ENCODE peak calls at places on chromosomes 13 and 19, in ten cellular contexts. C is activated CD4-positive, alpha-beta T cell treated with anti-CD3 and anti-CD28 coated beads, Interleukin-2, amount 10 ng/mL, durations not matched to agents 7 days and 5 days; B is stimulated activated CD8-positive, alpha-beta memory T cell treated with anti-CD3 and anti-CD28 coated beads, Interleukin-4, amount 100 ng/mL, for 1 hour; Y is NCI-H1436 treated with DMSO at 0.1 percent for 48 hours; N is AG09319; K is activated naive CD4-positive, alpha-beta T cell treated with anti-CD3 and anti-CD28 coated beads, Interleukin-2, amount 50 U/mL, for 72 hours; I is stimulated activated CD4-positive, alpha-beta T cell treated with anti-CD3 and anti-CD28 coated beads, Interleukin-15, amount 100 ng/mL, for 1 hour; S is stromal cell of bone marrow; G is AML-193; L is NCI-H1092. R is an unnamed sample.

GRCh38 chr19:5534787-5535586 is 32.8 kb downstream of the TINCR start:
- DNase-seq in C (no peak), B (no peak), Y (no peak), N (no peak), K (no peak), I (no peak), S (no peak), G (no peak), L (no peak), R (peak)

GRCh38 chr19:3056454-3057016 is 5.8 kb downstream of the TLE5 start:
- DNase-seq in C (no peak), B (no peak), Y (no peak), N (no peak), K (no peak), I (no peak), S (no peak), G (no peak), L (no peak), R (peak)

GRCh38 chr19:33946535-33947323 is 150.1 kb downstream of the KCTD15 start:
- DNase-seq in C (no peak), B (no peak), Y (no peak), N (no peak), K (no peak), I (no peak), S (no peak), G (no peak), L (no peak), R (no peak)

GRCh38 chr19:45448887-45449299 is 18.9 kb upstream of the FOSB start:
- DNase-seq in C (no peak), B (no peak), Y (no peak), N (no peak), K (no peak), I (no peak), S (no peak), G (no peak), L (no peak), R (no peak)

GRCh38 chr13:50340146-50340545 is 324.9 kb downstream of the KCNRG start:
- DNase-seq in C (no peak), B (no peak), Y (no peak), N (no peak), K (no peak), I (no peak), S (no peak), G (no peak), L (no peak), R (no peak)

GRCh38 chr19:16022251-16022650 is 54.0 kb upstream of the TPM4 start:
- DNase-seq in C (no peak), B (no peak), Y (no peak), N (no peak), K (peak), I (no peak), S (no peak), G (no peak), L (no peak), R (peak)

GRCh38 chr13:89514534-89515312 is 1832.8 kb upstream of the MIR17HG start:
- DNase-seq in C (no peak), B (no peak), Y (no peak), N (no peak), K (no peak), I (no peak), S (no peak), G (no peak), L (peak), R (no peak)

GRCh38 chr13:83613524-83613923 is 268.8 kb downstream of the SLITRK1 start:
- DNase-seq in C (no peak), B (no peak), Y (no peak), N (no peak), K (no peak), I (no peak), S (no peak), G (no peak), L (no peak), R (no peak)

GRCh38 chr19:34479396-34479795 is 2.2 kb upstream of the WTIP start:
- DNase-seq in C (no peak), B (no peak), Y (no peak), N (no peak), K (peak), I (no peak), S (no peak), G (no peak), L (no peak), R (no peak)

GRCh38 chr19:18453269-18454024 is 15.5 kb upstream of the ISYNA1 start:
- DNase-seq in C (no peak), B (no peak), Y (no peak), N (no peak), K (no peak), I (no peak), S (no peak), G (no peak), L (no peak), R (peak)

GRCh38 chr13:99281811-99282263 is 23.7 kb upstream of the GPR18 start:
- DNase-seq in C (peak), B (no peak), Y (no peak), N (no peak), K (peak), I (no peak), S (peak), G (peak), L (no peak), R (peak)

R was measured in osteoblast.